ENCODE peak calls at places on chromosome 15, in nine cellular contexts. M, T, Y, H, O, I, B, K and N are unnamed samples.

GRCh38 chr15:67024998-67025368 is 40.4 kb upstream of the SMAD3 start:
- DNase-seq in O (no peak), K (no peak), Y (no peak), B (no peak), I (no peak), H (no peak), T (no peak), M (no peak), N (no peak)

GRCh38 chr15:81887913-81888312 is 157.9 kb downstream of the MEX3B start:
- DNase-seq in K (no peak), I (peak; percentile 27), B (no peak), O (no peak), H (no peak), T (no peak), Y (no peak), M (no peak), N (no peak)

GRCh38 chr15:50463423-50464358 is 39.5 kb downstream of the USP8 start:
- DNase-seq in O (no peak), M (no peak), I (peak; percentile 34), K (no peak), B (no peak), T (no peak), H (no peak), Y (no peak), N (no peak)

GRCh38 chr15:66864871-66865281 is 162.8 kb downstream of the SMAD6 start:
- DNase-seq in B (no peak), O (no peak), K (no peak), Y (no peak), H (no peak), T (no peak), I (no peak), M (no peak), N (no peak)

GRCh38 chr15:90002428-90002844 is 1.3 kb downstream of the ZNF710 start:
- DNase-seq in O (peak; percentile 36), I (no peak), B (peak; percentile 26), T (peak; percentile 44), H (peak; percentile 60), M (peak; percentile 30), Y (peak; percentile 49), K (peak; percentile 53), N (peak; percentile 69)

GRCh38 chr15:84981711-84982300 is at the start of gene PDE8A:
- DNase-seq in M (peak; percentile 70), T (peak; percentile 64), O (no peak), H (peak; percentile 57), I (no peak), B (no peak), Y (peak; percentile 54), K (peak; percentile 24), N (peak; percentile 80)

GRCh38 chr15:77983091-77983707 is 94.3 kb downstream of the TBC1D2B start:
- DNase-seq in I (no peak), T (no peak), B (peak; percentile 2), M (no peak), H (no peak), K (no peak), O (no peak), Y (no peak), N (no peak)

GRCh38 chr15:39301589-39301999 is 279.3 kb upstream of the THBS1 start:
- DNase-seq in M (no peak), H (no peak), O (no peak), K (no peak), B (no peak), Y (no peak), I (peak; percentile 91), T (no peak), N (no peak)

GRCh38 chr15:77720617-77721016 is 87.9 kb upstream of the LINGO1 start:
- DNase-seq in H (no peak), O (no peak), I (no peak), Y (peak; percentile 34), B (no peak), M (no peak), K (no peak), T (no peak), N (no peak)

GRCh38 chr15:70058642-70059360 is 38.9 kb downstream of the TLE3 start:
- DNase-seq in I (no peak), H (no peak), B (no peak), O (no peak), K (no peak), T (no peak), M (no peak), Y (no peak), N (no peak)

GRCh38 chr15:31471731-31472430 is 145.2 kb downstream of the KLF13 start:
- DNase-seq in K (no peak), B (no peak), Y (no peak), H (no peak), M (no peak), O (no peak), T (no peak), I (peak; percentile 73), N (no peak)

GRCh38 chr15:66369773-66370651 is 13.5 kb upstream of the TIPIN start:
- DNase-seq in K (no peak), B (no peak), Y (no peak), I (no peak), O (no peak), M (no peak), T (peak; percentile 59), H (peak; percentile 48), N (peak; percentile 52)

GRCh38 chr15:68930268-68931022 is at the start of gene SPESP1:
- DNase-seq in O (no peak), M (peak; percentile 16), K (peak; percentile 4), H (no peak), B (peak; percentile 42), Y (no peak), I (peak; percentile 19), T (no peak), N (no peak)

GRCh38 chr15:82045179-82045891 is 483 bp downstream of the MEX3B start:
- DNase-seq in K (peak; percentile 18), H (peak; percentile 30), T (peak; percentile 36), Y (peak; percentile 45), I (peak; percentile 12), M (peak; percentile 57), O (peak; percentile 34), B (peak; percentile 26), N (peak; percentile 58)

GRCh38 chr15:92810418-92811138 is 89.5 kb upstream of the CHD2 start:
- DNase-seq in B (no peak), K (no peak), O (no peak), T (peak; percentile 87), M (no peak), H (peak; percentile 95), I (no peak), Y (peak; percentile 87), N (peak; percentile 46)

GRCh38 chr15:36007699-36008098 is 461.7 kb upstream of the DPH6 start:
- DNase-seq in B (no peak), Y (no peak), K (no peak), O (no peak), T (no peak), M (no peak), I (no peak), H (no peak), N (no peak)

GRCh38 chr15:75727851-75728715 is 15.4 kb upstream of the CSPG4 start:
- DNase-seq in T (peak; percentile 69), O (no peak), K (peak; percentile 37), M (peak; percentile 42), I (no peak), B (peak; percentile 78), Y (peak; percentile 79), H (peak; percentile 79), N (no peak)

GRCh38 chr15:89307046-89307587 is 27.5 kb downstream of the POLG start:
- DNase-seq in B (no peak), I (no peak), Y (no peak), K (no peak), T (no peak), O (no peak), M (no peak), H (no peak), N (no peak)

GRCh38 chr15:51736646-51737537 is 563 bp downstream of the LYSMD2 start:
- DNase-seq in K (peak; percentile 63), T (peak; percentile 75), B (peak; percentile 60), Y (peak; percentile 73), I (no peak), M (peak; percentile 54), H (peak; percentile 58), O (no peak), N (peak; percentile 74)

GRCh38 chr15:52417501-52417900 is 111.2 kb downstream of the MYO5A start:
- DNase-seq in H (no peak), M (no peak), I (no peak), T (no peak), B (no peak), O (no peak), K (no peak), Y (no peak), N (no peak)

GRCh38 chr15:60444289-60444912 is 34.5 kb downstream of the ICE2 start:
- DNase-seq in M (no peak), T (no peak), B (no peak), O (no peak), Y (no peak), I (no peak), K (no peak), H (peak; percentile 64), N (no peak)